ENCODE peak calls at places on chromosome 1, in five cellular contexts. F is fibroblast of the conjunctiva, H is H54, S is T-helper 17 cell, N is nephron progenitor cell. A is an unnamed sample.

GRCh38 chr1:33306061-33306460 is 14.8 kb downstream of the A3GALT2 start:
- DNase-seq in H (no peak), S (no peak), F (no peak), N (no peak), A (no peak)

GRCh38 chr1:217982711-217983405 is 302.2 kb upstream of the RRP15 start:
- DNase-seq in F (no peak), H (no peak), S (no peak), N (no peak), A (no peak)

GRCh38 chr1:159916240-159917051 is 8.9 kb downstream of the TAGLN2 start:
- DNase-seq in N (no peak), H (peak), S (no peak), F (no peak), A (peak)

GRCh38 chr1:204523605-204524215 is 7.5 kb downstream of the MDM4 start:
- DNase-seq in F (no peak), N (no peak), S (no peak), H (no peak), A (peak)

GRCh38 chr1:170290226-170290625 is 144.5 kb downstream of the NTMT2 start:
- DNase-seq in F (no peak), S (no peak), H (no peak), N (no peak), A (no peak)

GRCh38 chr1:234955107-234955731 is 173.4 kb downstream of the TOMM20 start:
- DNase-seq in N (peak), S (no peak), F (no peak), H (no peak), A (no peak)

GRCh38 chr1:97778718-97779117 is 142.1 kb downstream of the DPYD start:
- DNase-seq in S (no peak), F (no peak), H (no peak), N (no peak), A (no peak)

GRCh38 chr1:89536555-89537393 is 12.1 kb downstream of the LRRC8B start:
- DNase-seq in N (no peak), S (no peak), F (no peak), H (no peak), A (no peak)

GRCh38 chr1:89975540-89976125 is 19.3 kb upstream of the ZNF326 start:
- DNase-seq in S (no peak), H (no peak), N (no peak), F (no peak), A (no peak)

A was measured in LoVo.